ENCODE peak calls at places on chromosomes 4 and X, in seven cellular contexts. One of them, this sample, is unnamed. For H3K9me3, the result is how much of the 10 kb centered on the place peaks cover.

GRCh38 chr4:25160714-25161598 is 707 bp upstream of the SEPSECS start:
- DNase-seq in heart right ventricle: no peak
- DNase-seq in hepatocyte: peak
- DNase-seq in tibial artery: peak
- DNase-seq in adrenal gland: no peak
- DNase-seq in GM23248: peak
- DNase-seq in Panc1: no peak
- DNase-seq in this sample: no peak

GRCh38 chr4:23923840-23924239 is 34.0 kb upstream of the PPARGC1A start:
- DNase-seq in heart right ventricle: no peak
- DNase-seq in hepatocyte: no peak
- DNase-seq in tibial artery: no peak
- DNase-seq in adrenal gland: no peak
- DNase-seq in GM23248: no peak
- DNase-seq in Panc1: no peak
- DNase-seq in this sample: no peak

GRCh38 chr4:77586953-77587383 is 18.7 kb upstream of the CXCL13 start:
- DNase-seq in heart right ventricle: no peak
- DNase-seq in hepatocyte: no peak
- DNase-seq in tibial artery: no peak
- DNase-seq in adrenal gland: no peak
- DNase-seq in GM23248: peak
- DNase-seq in Panc1: no peak
- DNase-seq in this sample: no peak

GRCh38 chrX:17414839-17415238 is 39.8 kb downstream of the NHS start:
- DNase-seq in heart right ventricle: peak
- DNase-seq in hepatocyte: peak
- DNase-seq in tibial artery: peak
- DNase-seq in adrenal gland: peak
- DNase-seq in GM23248: no peak
- DNase-seq in Panc1: no peak
- DNase-seq in this sample: peak

GRCh38 chr4:144845411-144845810 is 199.5 kb downstream of the HHIP start:
- DNase-seq in heart right ventricle: no peak
- DNase-seq in hepatocyte: no peak
- DNase-seq in tibial artery: no peak
- DNase-seq in adrenal gland: no peak
- DNase-seq in GM23248: no peak
- DNase-seq in Panc1: no peak
- DNase-seq in this sample: no peak

GRCh38 chr4:118711047-118711446 is 25.9 kb downstream of the METTL14 start:
- DNase-seq in heart right ventricle: no peak
- DNase-seq in hepatocyte: no peak
- DNase-seq in tibial artery: no peak
- DNase-seq in adrenal gland: no peak
- DNase-seq in GM23248: peak
- DNase-seq in Panc1: no peak
- DNase-seq in this sample: no peak

GRCh38 chrX:27671234-27671633 is 81.1 kb downstream of the DCAF8L2 start:
- DNase-seq in heart right ventricle: no peak
- DNase-seq in hepatocyte: no peak
- DNase-seq in tibial artery: no peak
- DNase-seq in adrenal gland: no peak
- DNase-seq in GM23248: no peak
- DNase-seq in Panc1: no peak
- DNase-seq in this sample: no peak

GRCh38 chrX:8103655-8104054 is 67.4 kb downstream of the VCX2 start:
- DNase-seq in heart right ventricle: no peak
- DNase-seq in hepatocyte: no peak
- DNase-seq in tibial artery: no peak
- DNase-seq in adrenal gland: no peak
- DNase-seq in GM23248: no peak
- DNase-seq in Panc1: no peak
- DNase-seq in this sample: no peak

GRCh38 chr4:134756456-134756855 is 554.9 kb upstream of the PABPC4L start:
- DNase-seq in heart right ventricle: no peak
- DNase-seq in hepatocyte: no peak
- DNase-seq in tibial artery: no peak
- DNase-seq in adrenal gland: no peak
- DNase-seq in GM23248: no peak
- DNase-seq in Panc1: no peak
- DNase-seq in this sample: no peak

GRCh38 chr4:55116450-55116849 is 8.9 kb downstream of the KDR start:
- DNase-seq in heart right ventricle: no peak
- DNase-seq in hepatocyte: no peak
- DNase-seq in tibial artery: no peak
- DNase-seq in adrenal gland: no peak
- DNase-seq in GM23248: peak
- DNase-seq in Panc1: no peak
- DNase-seq in this sample: peak

GRCh38 chr4:102787096-102787867 is 26.5 kb upstream of the MANBA start:
- DNase-seq in heart right ventricle: no peak
- DNase-seq in hepatocyte: no peak
- DNase-seq in tibial artery: no peak
- DNase-seq in adrenal gland: no peak
- DNase-seq in GM23248: peak
- DNase-seq in Panc1: no peak
- DNase-seq in this sample: peak

GRCh38 chrX:72394518-72395163 is 88.9 kb upstream of the CITED1 start:
- DNase-seq in heart right ventricle: peak
- DNase-seq in hepatocyte: peak
- DNase-seq in tibial artery: no peak
- DNase-seq in adrenal gland: no peak
- DNase-seq in GM23248: peak
- DNase-seq in Panc1: no peak
- DNase-seq in this sample: peak

GRCh38 chr4:150462743-150463142 is 119.2 kb upstream of the MAB21L2 start:
- DNase-seq in heart right ventricle: no peak
- DNase-seq in hepatocyte: no peak
- DNase-seq in tibial artery: no peak
- DNase-seq in adrenal gland: no peak
- DNase-seq in GM23248: no peak
- DNase-seq in Panc1: no peak
- DNase-seq in this sample: no peak

GRCh38 chr4:156293657-156294297 is 340.1 kb upstream of the CTSO start:
- DNase-seq in heart right ventricle: no peak
- DNase-seq in hepatocyte: peak
- DNase-seq in tibial artery: no peak
- DNase-seq in adrenal gland: no peak
- DNase-seq in GM23248: peak
- DNase-seq in Panc1: no peak
- DNase-seq in this sample: no peak

GRCh38 chrX:65241059-65241721 is 264.9 kb upstream of the ZC4H2 start:
- DNase-seq in heart right ventricle: no peak
- DNase-seq in hepatocyte: peak
- DNase-seq in tibial artery: no peak
- DNase-seq in adrenal gland: no peak
- DNase-seq in GM23248: peak
- DNase-seq in Panc1: no peak
- DNase-seq in this sample: no peak

GRCh38 chr4:1169171-1169671 is 3.2 kb downstream of the SPON2 start:
- DNase-seq in heart right ventricle: no peak
- DNase-seq in hepatocyte: no peak
- DNase-seq in tibial artery: peak
- DNase-seq in adrenal gland: no peak
- DNase-seq in GM23248: no peak
- DNase-seq in Panc1: no peak
- DNase-seq in this sample: no peak

GRCh38 chr4:110480741-110481271 is 4.9 kb downstream of the ENPEP start:
- DNase-seq in heart right ventricle: no peak
- DNase-seq in hepatocyte: no peak
- DNase-seq in tibial artery: no peak
- DNase-seq in adrenal gland: no peak
- DNase-seq in GM23248: no peak
- DNase-seq in Panc1: no peak
- DNase-seq in this sample: peak

GRCh38 chr4:5824635-5825034 is 68.3 kb downstream of the CRMP1 start:
- DNase-seq in heart right ventricle: no peak
- DNase-seq in hepatocyte: peak
- DNase-seq in tibial artery: no peak
- DNase-seq in adrenal gland: no peak
- DNase-seq in GM23248: peak
- DNase-seq in Panc1: no peak
- DNase-seq in this sample: peak

GRCh38 chr4:48129307-48130014 is 4.6 kb downstream of the TXK start:
- DNase-seq in heart right ventricle: peak
- DNase-seq in hepatocyte: peak
- DNase-seq in tibial artery: no peak
- DNase-seq in adrenal gland: no peak
- DNase-seq in GM23248: no peak
- DNase-seq in Panc1: no peak
- DNase-seq in this sample: peak

GRCh38 chr4:144831971-144832370 is 186.0 kb downstream of the HHIP start:
- DNase-seq in heart right ventricle: no peak
- DNase-seq in hepatocyte: no peak
- DNase-seq in tibial artery: no peak
- DNase-seq in adrenal gland: no peak
- DNase-seq in GM23248: no peak
- DNase-seq in Panc1: no peak
- DNase-seq in this sample: no peak

GRCh38 chr4:68390205-68390604 is 40.3 kb upstream of the YTHDC1 start:
- DNase-seq in heart right ventricle: no peak
- DNase-seq in hepatocyte: no peak
- DNase-seq in tibial artery: no peak
- DNase-seq in adrenal gland: no peak
- DNase-seq in GM23248: peak
- DNase-seq in Panc1: no peak
- DNase-seq in this sample: no peak

GRCh38 chr4:27524224-27524623 is 663.6 kb downstream of the STIM2 start:
- DNase-seq in heart right ventricle: no peak
- DNase-seq in hepatocyte: no peak
- DNase-seq in tibial artery: no peak
- DNase-seq in adrenal gland: no peak
- DNase-seq in GM23248: no peak
- DNase-seq in Panc1: no peak
- DNase-seq in this sample: no peak

GRCh38 chrX:136497556-136498048 is at the start of gene HTATSF1:
- DNase-seq in heart right ventricle: peak
- DNase-seq in hepatocyte: no peak
- DNase-seq in tibial artery: no peak
- DNase-seq in adrenal gland: no peak
- DNase-seq in GM23248: no peak
- DNase-seq in Panc1: no peak
- DNase-seq in this sample: peak

GRCh38 chr4:59956366-59956765 is 1243.8 kb upstream of the ADGRL3 start:
- DNase-seq in heart right ventricle: no peak
- DNase-seq in hepatocyte: no peak
- DNase-seq in tibial artery: no peak
- DNase-seq in adrenal gland: no peak
- DNase-seq in GM23248: no peak
- DNase-seq in Panc1: no peak
- DNase-seq in this sample: no peak

GRCh38 chr4:112184438-112184837 is 39.2 kb downstream of the FAM241A start:
- DNase-seq in heart right ventricle: no peak
- DNase-seq in hepatocyte: no peak
- DNase-seq in tibial artery: no peak
- DNase-seq in adrenal gland: no peak
- DNase-seq in GM23248: no peak
- DNase-seq in Panc1: no peak
- DNase-seq in this sample: no peak

GRCh38 chrX:38664285-38664684 is 102.9 kb downstream of the TSPAN7 start:
- DNase-seq in heart right ventricle: no peak
- DNase-seq in hepatocyte: peak
- DNase-seq in tibial artery: no peak
- DNase-seq in adrenal gland: peak
- DNase-seq in GM23248: peak
- DNase-seq in Panc1: no peak
- DNase-seq in this sample: peak

GRCh38 chrX:138756234-138756633 is 44.7 kb upstream of the FGF13 start:
- DNase-seq in heart right ventricle: peak
- DNase-seq in hepatocyte: peak
- DNase-seq in tibial artery: peak
- DNase-seq in adrenal gland: peak
- DNase-seq in GM23248: peak
- DNase-seq in Panc1: no peak
- DNase-seq in this sample: peak

GRCh38 chrX:20740443-20740842 is 473.7 kb upstream of the RPS6KA3 start:
- DNase-seq in heart right ventricle: no peak
- DNase-seq in hepatocyte: no peak
- DNase-seq in tibial artery: no peak
- DNase-seq in adrenal gland: no peak
- DNase-seq in GM23248: no peak
- DNase-seq in Panc1: no peak
- DNase-seq in this sample: no peak

GRCh38 chr4:11698846-11699590 is 270.3 kb upstream of the HS3ST1 start:
- DNase-seq in heart right ventricle: no peak
- DNase-seq in hepatocyte: no peak
- DNase-seq in tibial artery: no peak
- DNase-seq in adrenal gland: no peak
- DNase-seq in GM23248: no peak
- DNase-seq in Panc1: no peak
- DNase-seq in this sample: peak

GRCh38 chr4:175411251-175411650 is 400.8 kb downstream of the GPM6A start:
- DNase-seq in heart right ventricle: no peak
- DNase-seq in hepatocyte: no peak
- DNase-seq in tibial artery: no peak
- DNase-seq in adrenal gland: no peak
- DNase-seq in GM23248: peak
- DNase-seq in Panc1: no peak
- DNase-seq in this sample: no peak
- H3K9me3 ChIP-seq in heart right ventricle: under half
- H3K9me3 ChIP-seq in hepatocyte: under half
- H3K9me3 ChIP-seq in tibial artery: under half
- H3K9me3 ChIP-seq in adrenal gland: under half
- H3K9me3 ChIP-seq in GM23248: under half
- H3K9me3 ChIP-seq in Panc1: under half
- H3K9me3 ChIP-seq in this sample: under half

DNA sequence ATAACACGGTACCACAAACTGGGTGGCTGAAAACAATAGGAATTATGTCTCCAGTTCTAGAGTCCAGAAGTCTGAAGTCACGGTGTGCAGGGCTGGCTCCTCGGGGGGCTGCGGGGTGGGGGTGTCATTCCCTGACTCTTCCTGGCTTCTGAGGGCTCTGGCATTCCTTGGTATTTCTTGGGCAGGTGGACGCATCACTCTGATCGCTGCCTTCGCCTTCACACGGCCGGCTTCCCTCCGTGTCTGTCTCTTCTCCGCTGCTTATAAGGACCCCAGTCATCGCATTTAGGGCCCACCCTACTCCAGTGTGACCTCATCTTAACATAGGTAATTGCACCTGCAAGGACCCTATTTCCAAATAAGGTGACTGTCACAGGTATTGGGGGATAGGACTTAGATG is 134.6 kb downstream of the CPZ start:
- DNase-seq in heart right ventricle: no peak
- DNase-seq in hepatocyte: no peak
- DNase-seq in tibial artery: no peak
- DNase-seq in adrenal gland: no peak
- DNase-seq in GM23248: no peak
- DNase-seq in Panc1: no peak
- DNase-seq in this sample: no peak
- H3K9me3 ChIP-seq in heart right ventricle: under half
- H3K9me3 ChIP-seq in hepatocyte: under half
- H3K9me3 ChIP-seq in tibial artery: under half
- H3K9me3 ChIP-seq in adrenal gland: under half
- H3K9me3 ChIP-seq in GM23248: under half
- H3K9me3 ChIP-seq in Panc1: under half
- H3K9me3 ChIP-seq in this sample: under half

GRCh38 chr4:70768301-70768948 is 46.7 kb downstream of the RUFY3 start:
- DNase-seq in heart right ventricle: no peak
- DNase-seq in hepatocyte: no peak
- DNase-seq in tibial artery: no peak
- DNase-seq in adrenal gland: no peak
- DNase-seq in GM23248: peak
- DNase-seq in Panc1: no peak
- DNase-seq in this sample: no peak
- H3K9me3 ChIP-seq in heart right ventricle: under half
- H3K9me3 ChIP-seq in hepatocyte: under half
- H3K9me3 ChIP-seq in tibial artery: under half
- H3K9me3 ChIP-seq in adrenal gland: under half
- H3K9me3 ChIP-seq in GM23248: under half
- H3K9me3 ChIP-seq in Panc1: under half
- H3K9me3 ChIP-seq in this sample: under half

GRCh38 chrX:74171465-74171864 is 132.5 kb upstream of the ZCCHC13 start:
- DNase-seq in heart right ventricle: no peak
- DNase-seq in hepatocyte: no peak
- DNase-seq in tibial artery: no peak
- DNase-seq in adrenal gland: no peak
- DNase-seq in GM23248: no peak
- DNase-seq in Panc1: no peak
- DNase-seq in this sample: no peak
- H3K9me3 ChIP-seq in heart right ventricle: under half
- H3K9me3 ChIP-seq in hepatocyte: under half
- H3K9me3 ChIP-seq in tibial artery: under half
- H3K9me3 ChIP-seq in adrenal gland: under half
- H3K9me3 ChIP-seq in GM23248: under half
- H3K9me3 ChIP-seq in Panc1: under half
- H3K9me3 ChIP-seq in this sample: under half